ENCODE peak calls at places on chromosomes 16 and 17, in ten cellular contexts. H is effector memory CD4-positive, alpha-beta T cell; O is small intestine; B is body of pancreas; F is suprapubic skin; U is right lobe of liver; J is thoracic aorta; X is heart left ventricle; S is SJSA1; N is astrocyte of the cerebellum. T is an unnamed sample.

GRCh38 chr16:57252148-57252721 is 7.2 kb downstream of the ARL2BP start:
- DNase-seq in H (no peak), O (no peak), B (peak), F (no peak), U (peak), J (no peak), X (no peak), S (no peak), N (no peak), T (no peak)

GRCh38 chr17:34201225-34201624 is 53.9 kb upstream of the CCL2 start:
- DNase-seq in H (no peak), O (no peak), B (no peak), F (no peak), U (no peak), J (no peak), X (no peak), S (no peak), N (no peak), T (no peak)

GRCh38 chr16:67228905-67229304 is 2.0 kb downstream of the TMEM208 start:
- DNase-seq in H (no peak), O (no peak), B (no peak), F (no peak), U (peak), J (no peak), X (no peak), S (no peak), N (no peak), T (no peak)

GRCh38 chr17:59167571-59168001 is 12.0 kb downstream of the PRR11 start:
- DNase-seq in H (no peak), O (no peak), B (no peak), F (no peak), U (no peak), J (no peak), X (no peak), S (no peak), N (no peak), T (no peak)

GRCh38 chr17:61389670-61390478 is 9.8 kb upstream of the TBX2 start:
- DNase-seq in H (no peak), O (no peak), B (peak), F (no peak), U (no peak), J (no peak), X (peak), S (no peak), N (no peak), T (no peak)

GRCh38 chr16:27326251-27326650 is 12.5 kb downstream of the IL4R start:
- DNase-seq in H (no peak), O (no peak), B (no peak), F (no peak), U (no peak), J (no peak), X (no peak), S (no peak), N (no peak), T (no peak)

GRCh38 chr17:62164712-62165377 is 99.8 kb upstream of the MED13 start:
- DNase-seq in H (no peak), O (peak), B (no peak), F (no peak), U (no peak), J (no peak), X (no peak), S (no peak), N (peak), T (no peak)

GRCh38 chr16:24322106-24322505 is 66.0 kb downstream of the CACNG3 start:
- DNase-seq in H (no peak), O (no peak), B (no peak), F (peak), U (no peak), J (no peak), X (no peak), S (no peak), N (no peak), T (no peak)

GRCh38 chr17:10120749-10121148 is 77.7 kb downstream of the GAS7 start:
- DNase-seq in H (no peak), O (no peak), B (no peak), F (peak), U (peak), J (no peak), X (no peak), S (no peak), N (no peak), T (no peak)

GRCh38 chr16:57446530-57447141 is 549 bp downstream of the CIAPIN1 start:
- DNase-seq in H (no peak), O (peak), B (peak), F (peak), U (no peak), J (no peak), X (no peak), S (no peak), N (no peak), T (no peak)

GRCh38 chr16:12580809-12581208 is 222.9 kb downstream of the CPPED1 start:
- DNase-seq in H (no peak), O (no peak), B (no peak), F (peak), U (no peak), J (no peak), X (no peak), S (no peak), N (no peak), T (no peak)

GRCh38 chr16:77157346-77157745 is 33.6 kb upstream of the MON1B start:
- DNase-seq in H (no peak), O (no peak), B (no peak), F (no peak), U (no peak), J (no peak), X (peak), S (no peak), N (no peak), T (no peak)

GRCh38 chr16:78562156-78562555 is 462.7 kb downstream of the WWOX start:
- DNase-seq in H (no peak), O (no peak), B (no peak), F (no peak), U (no peak), J (no peak), X (no peak), S (no peak), N (no peak), T (no peak)

GRCh38 chr16:55444754-55445485 is 34.1 kb upstream of the MMP2 start:
- DNase-seq in H (no peak), O (peak), B (peak), F (no peak), U (peak), J (no peak), X (peak), S (no peak), N (no peak), T (no peak)

GRCh38 chr16:88454315-88455057 is 1.4 kb downstream of the ZFPM1 start:
- DNase-seq in H (no peak), O (peak), B (peak), F (no peak), U (no peak), J (no peak), X (no peak), S (no peak), N (no peak), T (no peak)

GRCh38 chr17:74493381-74493833 is 27.0 kb downstream of the CD300A start:
- DNase-seq in H (peak), O (peak), B (peak), F (peak), U (peak), J (no peak), X (peak), S (peak), N (peak), T (peak)

GRCh38 chr16:54204756-54205155 is 81.8 kb downstream of the IRX3 start:
- DNase-seq in H (no peak), O (no peak), B (peak), F (no peak), U (no peak), J (no peak), X (no peak), S (no peak), N (no peak), T (no peak)

GRCh38 chr16:27253526-27253930 is 15.0 kb downstream of the NSMCE1 start:
- DNase-seq in H (no peak), O (no peak), B (no peak), F (no peak), U (no peak), J (no peak), X (no peak), S (no peak), N (peak), T (peak)

GRCh38 chr17:7589204-7589868 is 558 bp downstream of the SOX15 start:
- DNase-seq in H (peak), O (peak), B (peak), F (peak), U (peak), J (no peak), X (peak), S (no peak), N (peak), T (no peak)
- H3K4me3 ChIP-seq in H (no peak), O (no peak), B (no peak), F (peak), U (no peak), J (peak), X (peak), S (no peak), N (peak), T (peak)

GRCh38 chr16:80656161-80656560 is 115.4 kb downstream of the DYNLRB2 start:
- DNase-seq in H (no peak), O (no peak), B (no peak), F (no peak), U (no peak), J (no peak), X (no peak), S (no peak), N (no peak), T (no peak)
- H3K4me3 ChIP-seq in H (peak), O (no peak), B (no peak), F (no peak), U (no peak), J (no peak), X (no peak), S (no peak), N (no peak), T (no peak)

GRCh38 chr17:39625198-39625769 is 1.5 kb upstream of the PPP1R1B start:
- DNase-seq in H (no peak), O (peak), B (no peak), F (no peak), U (no peak), J (no peak), X (no peak), S (no peak), N (no peak), T (no peak)

GRCh38 chr17:39626671-39627169 is at the start of gene PPP1R1B:
- DNase-seq in H (no peak), O (peak), B (peak), F (no peak), U (no peak), J (no peak), X (no peak), S (no peak), N (no peak), T (no peak)

GRCh38 chr17:39627170-39627716 is 491 bp downstream of the PPP1R1B start:
- DNase-seq in H (no peak), O (no peak), B (no peak), F (no peak), U (no peak), J (no peak), X (no peak), S (no peak), N (no peak), T (no peak)

GRCh38 chr17:39627717-39628516 is 1.2 kb downstream of the PPP1R1B start:
- DNase-seq in H (no peak), O (peak), B (no peak), F (no peak), U (no peak), J (no peak), X (no peak), S (no peak), N (no peak), T (no peak)

GRCh38 chr17:39626171-39626670 is 531 bp upstream of the PPP1R1B start:
- DNase-seq in H (no peak), O (no peak), B (no peak), F (no peak), U (no peak), J (no peak), X (no peak), S (no peak), N (no peak), T (no peak)
- H3K4me3 ChIP-seq in H (no peak), O (peak), B (no peak), F (peak), U (no peak), J (no peak), X (no peak), S (no peak), N (no peak), T (no peak)

DNA sequence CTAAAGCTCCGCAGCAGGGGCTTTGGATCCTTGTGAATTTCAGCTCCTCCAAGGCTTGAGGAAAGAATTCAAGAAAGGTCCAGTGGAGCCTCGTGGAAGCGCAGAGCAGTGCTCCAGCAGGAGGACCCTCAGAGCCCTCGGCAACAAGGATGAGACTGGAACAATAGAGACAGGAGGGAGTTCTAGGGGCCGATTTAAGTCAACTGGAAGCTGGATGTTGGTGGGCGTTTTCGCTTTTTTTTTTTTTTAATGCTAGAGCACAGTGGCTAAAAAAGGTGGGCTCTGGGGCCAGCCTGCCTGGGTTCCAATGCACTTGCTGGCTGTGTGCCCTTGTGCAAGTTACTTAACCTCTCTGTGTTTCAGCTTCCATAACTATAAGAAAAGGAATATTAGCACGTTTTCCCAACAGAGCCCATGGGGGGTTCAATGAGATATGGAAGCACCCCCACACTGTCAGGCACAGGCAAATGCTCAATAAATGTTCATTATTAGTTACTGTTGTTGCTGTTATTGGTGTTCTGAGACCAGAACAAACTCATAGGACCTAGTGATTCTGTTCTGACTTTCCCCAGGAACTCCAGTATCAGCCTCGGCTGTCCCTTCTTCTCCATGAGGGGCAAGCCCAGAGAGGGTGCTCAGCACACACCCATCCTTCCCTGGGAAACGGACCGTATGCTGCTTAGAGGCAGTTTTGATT is 5.3 kb upstream of the CBX8 start:
- DNase-seq in H (no peak), O (no peak), B (no peak), F (no peak), U (no peak), J (no peak), X (no peak), S (no peak), N (no peak), T (no peak)
- H3K4me3 ChIP-seq in H (no peak), O (no peak), B (no peak), F (no peak), U (no peak), J (no peak), X (no peak), S (no peak), N (no peak), T (no peak)

DNA sequence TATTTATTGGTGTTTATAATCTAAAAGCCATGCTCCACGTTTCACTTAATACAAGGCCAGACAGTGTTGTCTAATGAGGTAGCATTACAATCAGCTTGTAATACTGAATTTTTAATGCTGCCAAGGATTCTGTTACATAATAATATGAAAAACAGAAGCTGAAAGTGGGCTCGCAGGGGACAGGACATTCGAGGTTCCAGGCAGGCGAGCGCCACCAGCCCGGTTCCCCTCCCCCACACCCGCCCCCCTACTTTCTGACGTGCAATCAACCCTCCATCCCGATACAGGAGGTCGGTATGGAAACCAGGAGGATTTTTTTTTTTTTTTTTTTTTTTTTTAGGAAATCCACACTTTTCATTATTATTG is 6.2 kb upstream of the ZFHX3 start:
- DNase-seq in H (no peak), O (no peak), B (no peak), F (no peak), U (no peak), J (no peak), X (no peak), S (no peak), N (no peak), T (no peak)
- H3K4me3 ChIP-seq in H (no peak), O (no peak), B (no peak), F (no peak), U (no peak), J (peak), X (no peak), S (peak), N (no peak), T (no peak)

T was measured in HFF-Myc.